ENCODE peak calls at places on chromosomes 16 and 17, in ten cellular contexts. H is activated CD4-positive, alpha-beta T cell treated with anti-CD3 and anti-CD28 coated beads, Interleukin-2, amount 10 ng/mL, durations not matched to agents 7 days and 5 days; M is stimulated activated CD8-positive, alpha-beta memory T cell treated with anti-CD3 and anti-CD28 coated beads, Interleukin-2, amount 100 ng/mL, for 1 hour; Y is pancreas; D is NCI-H1092; C is hypothalamus; E is memory B cell; P is activated naive CD8-positive, alpha-beta T cell treated with anti-CD3 and anti-CD28 coated beads, Interleukin-2, amount 50 U/mL, for 16 hours; T is Right ventricle myocardium superior; R is central memory CD4-positive, alpha-beta T cell. Z is an unnamed sample.
A peak's percentile ranks its signal among the peaks of the same experiment; 100 is the strongest.

GRCh38 chr17:73390221-73390620 is 78.4 kb upstream of the CDC42EP4 start:
- DNase-seq in H (no peak), M (no peak), Y (peak; percentile 46), D (no peak), C (no peak), E (no peak), P (no peak), T (no peak), R (no peak), Z (peak; percentile 19)

GRCh38 chr16:74469946-74470478 is 48.7 kb upstream of the CLEC18B start:
- DNase-seq in H (no peak), M (no peak), Y (no peak), D (no peak), C (no peak), E (no peak), P (no peak), T (no peak), R (no peak), Z (no peak)

GRCh38 chr16:27230562-27230991 is 27.3 kb downstream of the KDM8 start:
- DNase-seq in H (peak; percentile 89), M (peak; percentile 61), Y (no peak), D (no peak), C (no peak), E (no peak), P (no peak), T (peak; percentile 48), R (peak; percentile 82), Z (peak; percentile 68)

GRCh38 chr16:54931041-54931756 is 534 bp downstream of the IRX5 start:
- DNase-seq in H (no peak), M (no peak), Y (no peak), D (peak; percentile 47), C (no peak), E (no peak), P (no peak), T (peak; percentile 57), R (no peak), Z (peak; percentile 76)

GRCh38 chr17:7853693-7854043 is 1.2 kb upstream of the TMEM88 start:
- DNase-seq in H (no peak), M (no peak), Y (peak; percentile 27), D (no peak), C (no peak), E (no peak), P (no peak), T (no peak), R (no peak), Z (peak; percentile 80)

GRCh38 chr17:49260011-49260921 is 29.7 kb upstream of the PHOSPHO1 start:
- DNase-seq in H (peak; percentile 39), M (peak; percentile 14), Y (peak; percentile 25), D (no peak), C (no peak), E (peak; percentile 60), P (no peak), T (peak; percentile 80), R (peak; percentile 27), Z (peak; percentile 83)

GRCh38 chr17:20721151-20721550 is 141.6 kb downstream of the CDRT15L2 start:
- DNase-seq in H (no peak), M (no peak), Y (no peak), D (no peak), C (no peak), E (no peak), P (no peak), T (no peak), R (no peak), Z (no peak)

GRCh38 chr17:69093279-69093789 is 32.6 kb upstream of the ABCA9 start:
- DNase-seq in H (no peak), M (no peak), Y (no peak), D (no peak), C (no peak), E (no peak), P (no peak), T (no peak), R (no peak), Z (no peak)

GRCh38 chr17:20930065-20930760 is 112.6 kb downstream of the USP22 start:
- DNase-seq in H (no peak), M (no peak), Y (no peak), D (no peak), C (no peak), E (no peak), P (no peak), T (no peak), R (no peak), Z (no peak)

GRCh38 chr17:68197997-68198930 is 49.6 kb upstream of the AMZ2 start:
- DNase-seq in H (no peak), M (no peak), Y (no peak), D (no peak), C (no peak), E (peak; percentile 51), P (no peak), T (no peak), R (peak; percentile 20), Z (peak; percentile 84)

GRCh38 chr17:16251556-16251955 is 34.5 kb downstream of the PIGL start:
- DNase-seq in H (no peak), M (no peak), Y (no peak), D (no peak), C (no peak), E (no peak), P (no peak), T (no peak), R (no peak), Z (no peak)

GRCh38 chr16:88347656-88348376 is 34.9 kb upstream of the ZNF469 start:
- DNase-seq in H (peak; percentile 40), M (no peak), Y (no peak), D (no peak), C (no peak), E (peak; percentile 40), P (no peak), T (peak; percentile 16), R (no peak), Z (peak; percentile 61)

GRCh38 chr17:83192161-83192788 is 112.9 kb downstream of the METRNL start:
- DNase-seq in H (peak; percentile 4), M (no peak), Y (no peak), D (no peak), C (no peak), E (no peak), P (no peak), T (peak; percentile 50), R (no peak), Z (no peak)

GRCh38 chr17:72984145-72984924 is 108.2 kb downstream of the SLC39A11 start:
- DNase-seq in H (no peak), M (no peak), Y (no peak), D (no peak), C (no peak), E (no peak), P (no peak), T (no peak), R (no peak), Z (no peak)